ENCODE peak calls at places on chromosomes 1 and 21, in four cellular contexts. U, L, K and Z are unnamed samples.
A peak's percentile ranks its signal among the peaks of the same experiment; 100 is the strongest.

GRCh38 chr1:182768973-182769372 is 20.6 kb upstream of the NPL start:
- DNase-seq in K (no peak), U (no peak), L (no peak), Z (no peak)

GRCh38 chr1:108963052-108963686 is at the start of gene CLCC1:
- DNase-seq in U (peak; percentile 99), L (peak; percentile 92), K (peak; percentile 70), Z (peak; percentile 97)

GRCh38 chr1:202806845-202807366 is 1.3 kb downstream of the KDM5B start:
- DNase-seq in L (no peak), U (peak; percentile 88), K (no peak), Z (no peak)

GRCh38 chr1:60904079-60904852 is 178.1 kb upstream of the NFIA start:
- DNase-seq in U (peak; percentile 84), K (no peak), L (no peak), Z (no peak)

GRCh38 chr1:205098242-205098641 is 14.0 kb upstream of the TMEM81 start:
- DNase-seq in L (no peak), K (no peak), U (no peak), Z (no peak)

GRCh38 chr1:4838231-4838630 is 183.8 kb downstream of the AJAP1 start:
- DNase-seq in U (no peak), K (no peak), L (no peak), Z (no peak)

GRCh38 chr1:185926562-185926961 is 192.4 kb downstream of the HMCN1 start:
- DNase-seq in K (no peak), L (no peak), U (no peak), Z (no peak)

GRCh38 chr21:36661511-36662309 is 37.2 kb upstream of the SIM2 start:
- DNase-seq in K (no peak), U (no peak), L (no peak), Z (no peak)

GRCh38 chr1:116292929-116293725 is 79.9 kb upstream of the ATP1A1 start:
- DNase-seq in U (no peak), K (no peak), L (no peak), Z (no peak)

GRCh38 chr1:223714849-223715709 is 2.7 kb downstream of the CAPN2 start:
- DNase-seq in L (no peak), U (no peak), K (no peak), Z (peak; percentile 35)

GRCh38 chr1:15937706-15938168 is 38.2 kb downstream of the ZBTB17 start:
- DNase-seq in U (peak; percentile 82), K (no peak), L (no peak), Z (no peak)

GRCh38 chr1:234564035-234565029 is 45.6 kb downstream of the IRF2BP2 start:
- DNase-seq in U (peak; percentile 49), L (no peak), K (peak; percentile 3), Z (no peak)

GRCh38 chr1:114219247-114219872 is 65.7 kb upstream of the SYT6 start:
- DNase-seq in U (peak; percentile 25), K (no peak), L (no peak), Z (no peak)

GRCh38 chr1:199931666-199932377 is 95.7 kb upstream of the NR5A2 start:
- DNase-seq in L (no peak), U (no peak), K (no peak), Z (no peak)

GRCh38 chr1:67555487-67556296 is 125.5 kb upstream of the SERBP1 start:
- DNase-seq in K (no peak), L (no peak), U (no peak), Z (no peak)

GRCh38 chr21:46368533-46369285 is 44.8 kb downstream of the PCNT start:
- DNase-seq in K (no peak), L (no peak), U (no peak), Z (peak; percentile 75)

GRCh38 chr21:29656504-29657227 is 283.1 kb downstream of the GRIK1 start:
- DNase-seq in K (no peak), U (no peak), L (no peak), Z (peak; percentile 14)

GRCh38 chr1:180609643-180610555 is 21.9 kb upstream of the XPR1 start:
- DNase-seq in L (no peak), K (no peak), U (no peak), Z (no peak)

GRCh38 chr21:39196838-39197237 is 13.6 kb upstream of the PSMG1 start:
- DNase-seq in K (no peak), L (no peak), U (no peak), Z (no peak)

GRCh38 chr1:162485236-162485635 is 12.4 kb upstream of the UHMK1 start:
- DNase-seq in L (no peak), K (no peak), U (no peak), Z (no peak)

GRCh38 chr1:9892563-9893528 is 17.2 kb downstream of the CTNNBIP1 start:
- DNase-seq in U (no peak), K (no peak), L (no peak), Z (no peak)

GRCh38 chr1:116915182-116915611 is 5.5 kb downstream of the PTGFRN start:
- DNase-seq in K (no peak), L (no peak), U (no peak), Z (no peak)

GRCh38 chr1:177737456-177737855 is 232.4 kb downstream of the SEC16B start:
- DNase-seq in U (no peak), L (no peak), K (no peak), Z (no peak)

GRCh38 chr1:246971322-246971721 is 36.5 kb downstream of the ZNF695 start:
- DNase-seq in L (peak; percentile 5), U (peak; percentile 87), K (peak; percentile 47), Z (peak; percentile 63)

GRCh38 chr1:181134543-181135461 is 46.3 kb downstream of the IER5 start:
- DNase-seq in K (no peak), U (peak; percentile 90), L (no peak), Z (peak; percentile 86)

GRCh38 chr1:117313555-117313954 is 53.7 kb upstream of the MAN1A2 start:
- DNase-seq in L (no peak), U (no peak), K (no peak), Z (no peak)

GRCh38 chr1:77347646-77348045 is 65.8 kb downstream of the AK5 start:
- DNase-seq in U (no peak), L (no peak), K (no peak), Z (no peak)

GRCh38 chr1:20028125-20028524 is 41.9 kb upstream of the PLA2G5 start:
- DNase-seq in U (no peak), K (no peak), L (no peak), Z (no peak)
- H3K4me3 ChIP-seq in U (no peak overlapping the region), K (no peak overlapping the region), L (no peak overlapping the region), Z (no peak overlapping the region)

DNA sequence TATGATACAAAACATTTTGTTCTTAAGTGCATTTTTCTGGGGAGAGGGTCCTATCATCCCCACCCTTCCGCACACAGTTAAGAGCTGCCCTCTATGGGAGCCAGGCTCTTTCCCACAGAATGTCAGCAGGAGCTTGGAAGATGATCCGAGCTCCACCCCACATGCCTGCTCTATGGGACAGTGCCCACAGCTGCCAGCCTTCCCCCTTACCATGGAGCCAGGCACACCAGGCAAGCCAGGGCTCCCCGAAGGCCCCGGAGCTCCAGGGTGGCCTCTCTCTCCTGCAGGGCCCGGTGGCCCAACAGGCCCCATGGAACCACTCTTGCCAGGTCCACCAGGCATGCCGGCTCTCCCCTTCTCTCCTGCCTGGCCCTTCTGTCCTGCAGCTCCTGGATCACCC is 10.4 kb upstream of the PEF1 start:
- DNase-seq in U (no peak), K (no peak), L (no peak), Z (no peak)
- H3K4me3 ChIP-seq in U (no peak overlapping the region), K (no peak overlapping the region), L (no peak overlapping the region), Z (no peak overlapping the region)

GRCh38 chr1:58902830-58903229 is 119.0 kb upstream of the JUN start:
- DNase-seq in K (no peak), L (no peak), U (no peak), Z (no peak)
- H3K4me3 ChIP-seq in K (no peak overlapping the region), L (peak overlapping the region; percentile 84), U (no peak overlapping the region), Z (peak overlapping the region; percentile 71)

GRCh38 chr21:28339403-28339802 is 653.3 kb downstream of the LTN1 start:
- DNase-seq in U (no peak), K (no peak), L (no peak), Z (no peak)
- H3K4me3 ChIP-seq in U (no peak overlapping the region), K (no peak overlapping the region), L (no peak overlapping the region), Z (no peak overlapping the region)

GRCh38 chr1:99789715-99790114 is 23.3 kb upstream of the FRRS1 start:
- DNase-seq in L (no peak), K (no peak), U (no peak), Z (no peak)

GRCh38 chr1:99784809-99785255 is 18.4 kb upstream of the FRRS1 start:
- DNase-seq in L (no peak), U (no peak), K (no peak), Z (peak; percentile 45)

GRCh38 chr1:99784143-99784542 is 17.7 kb upstream of the FRRS1 start:
- DNase-seq in K (no peak), U (no peak), L (no peak), Z (peak; percentile 46)

GRCh38 chr1:99786751-99787501 is 20.5 kb upstream of the FRRS1 start:
- DNase-seq in K (no peak), U (no peak), L (no peak), Z (peak; percentile 79)

DNA sequence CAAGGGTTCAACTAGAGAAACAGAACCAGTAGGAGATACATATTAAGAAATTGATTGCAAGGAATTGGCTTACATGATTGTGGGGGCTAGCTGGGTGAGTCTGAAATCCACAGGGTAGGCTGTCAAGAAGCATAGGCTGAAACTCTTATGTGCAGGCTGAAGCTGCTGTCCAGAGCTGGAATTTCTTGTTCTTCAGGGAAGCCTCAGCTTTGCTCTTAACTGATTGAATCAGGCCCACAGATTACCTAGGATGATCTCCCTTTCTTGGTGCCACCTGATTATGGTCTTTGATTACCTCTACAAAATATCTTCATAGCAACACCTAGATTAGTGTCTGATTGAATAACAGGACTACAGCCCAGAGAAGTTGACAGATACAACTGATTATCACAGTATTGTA is 22.5 kb upstream of the FRRS1 start:
- DNase-seq in K (no peak), U (no peak), L (no peak), Z (no peak)
- H3K4me3 ChIP-seq in K (no peak overlapping the region), U (no peak overlapping the region), L (no peak overlapping the region), Z (no peak overlapping the region)